ENCODE peak calls at places on chromosomes 16 and 17, in nine cellular contexts. A, D, C, K, H, I, G, Z and Y are unnamed samples.

GRCh38 chr17:38606646-38607611 is 1.2 kb upstream of the SRCIN1 start:
- DNase-seq in A (no peak), D (no peak), C (no peak), K (no peak), H (peak), I (no peak), G (no peak), Z (peak), Y (no peak)

GRCh38 chr16:81415757-81416156 is 28.9 kb upstream of the CMIP start:
- DNase-seq in A (no peak), D (no peak), C (no peak), K (no peak), H (no peak), I (no peak), G (no peak), Z (no peak), Y (no peak)

GRCh38 chr17:80793421-80793820 is 198.2 kb upstream of the CHMP6 start:
- DNase-seq in A (no peak), D (no peak), C (no peak), K (no peak), H (no peak), I (no peak), G (no peak), Z (no peak), Y (no peak)

GRCh38 chr16:27918755-27919154 is 144.8 kb downstream of the GSG1L start:
- DNase-seq in A (no peak), D (no peak), C (no peak), K (no peak), H (no peak), I (no peak), G (no peak), Z (no peak), Y (no peak)

GRCh38 chr16:4506450-4506849 is 30.3 kb downstream of the HMOX2 start:
- DNase-seq in A (peak), D (peak), C (no peak), K (peak), H (peak), I (peak), G (no peak), Z (peak), Y (peak)

GRCh38 chr17:32553168-32553567 is 66.4 kb downstream of the CDK5R1 start:
- DNase-seq in A (no peak), D (no peak), C (no peak), K (no peak), H (no peak), I (no peak), G (no peak), Z (no peak), Y (no peak)

GRCh38 chr17:43350888-43351361 is 47.9 kb upstream of the ARL4D start:
- DNase-seq in A (no peak), D (no peak), C (no peak), K (no peak), H (no peak), I (no peak), G (no peak), Z (no peak), Y (no peak)

GRCh38 chr16:84986102-84986501 is 25.2 kb downstream of the ZDHHC7 start:
- DNase-seq in A (no peak), D (no peak), C (no peak), K (no peak), H (no peak), I (peak), G (no peak), Z (no peak), Y (no peak)

GRCh38 chr16:2790631-2791030 is 3.3 kb upstream of the PRSS33 start:
- DNase-seq in A (no peak), D (no peak), C (no peak), K (no peak), H (no peak), I (no peak), G (no peak), Z (no peak), Y (no peak)

GRCh38 chr17:52419256-52419655 is 260.7 kb upstream of the CA10 start:
- DNase-seq in A (no peak), D (no peak), C (no peak), K (no peak), H (no peak), I (no peak), G (no peak), Z (no peak), Y (no peak)

GRCh38 chr16:31460582-31461002 is 1.3 kb downstream of the ARMC5 start:
- DNase-seq in A (no peak), D (peak), C (peak), K (peak), H (no peak), I (no peak), G (no peak), Z (no peak), Y (no peak)

GRCh38 chr17:28684963-28685362 is 23.0 kb downstream of the SUPT6H start:
- DNase-seq in A (no peak), D (peak), C (no peak), K (peak), H (no peak), I (no peak), G (no peak), Z (no peak), Y (no peak)

GRCh38 chr17:2025622-2026309 is 632 bp upstream of the RTN4RL1 start:
- DNase-seq in A (no peak), D (peak), C (no peak), K (peak), H (peak), I (no peak), G (no peak), Z (peak), Y (no peak)

GRCh38 chr17:33140413-33141099 is 148.9 kb downstream of the SPACA3 start:
- DNase-seq in A (no peak), D (no peak), C (no peak), K (no peak), H (no peak), I (no peak), G (no peak), Z (no peak), Y (no peak)

GRCh38 chr17:80704381-80704819 is 159.8 kb downstream of the RPTOR start:
- DNase-seq in A (no peak), D (peak), C (no peak), K (peak), H (no peak), I (no peak), G (no peak), Z (no peak), Y (no peak)

GRCh38 chr17:82424001-82424862 is 5.8 kb upstream of the OGFOD3 start:
- DNase-seq in A (peak), D (peak), C (no peak), K (peak), H (no peak), I (peak), G (no peak), Z (peak), Y (peak)